ENCODE peak calls at places on chromosomes 2 and 18, in six cellular contexts. B is G401, R is astrocyte of the spinal cord, N is aorta, G is nucleus accumbens, Z is A172. Y is an unnamed sample.
A peak's percentile ranks its signal among the peaks of the same experiment; 100 is the strongest.

GRCh38 chr2:107088156-107088555 is 202.2 kb upstream of the ST6GAL2 start:
- DNase-seq in B (no peak), R (no peak), N (no peak), G (no peak), Z (no peak), Y (no peak)

GRCh38 chr2:53911434-53912189 is 51.8 kb upstream of the GPR75 start:
- DNase-seq in B (no peak), R (peak; percentile 4), N (no peak), G (no peak), Z (no peak), Y (no peak)

GRCh38 chr2:240343548-240343947 is 91.9 kb upstream of the GPC1 start:
- DNase-seq in B (no peak), R (no peak), N (no peak), G (no peak), Z (no peak), Y (no peak)

GRCh38 chr2:231394201-231395141 is 1.0 kb upstream of the B3GNT7 start:
- DNase-seq in B (no peak), R (no peak), N (no peak), G (no peak), Z (no peak), Y (no peak)

GRCh38 chr2:179532890-179533289 is 268.3 kb upstream of the SESTD1 start:
- DNase-seq in B (no peak), R (no peak), N (no peak), G (no peak), Z (no peak), Y (no peak)

GRCh38 chr2:23843051-23843976 is 83.6 kb downstream of the ATAD2B start:
- DNase-seq in B (no peak), R (peak; percentile 34), N (no peak), G (no peak), Z (peak; percentile 13), Y (no peak)

GRCh38 chr2:48600204-48600813 is 17.3 kb upstream of the GTF2A1L start:
- DNase-seq in B (peak; percentile 51), R (peak; percentile 56), N (no peak), G (no peak), Z (peak; percentile 54), Y (peak; percentile 44)

GRCh38 chr18:72456802-72457201 is 87.3 kb downstream of the CBLN2 start:
- DNase-seq in B (no peak), R (peak; percentile 61), N (no peak), G (no peak), Z (peak; percentile 77), Y (peak; percentile 40)

GRCh38 chr2:150803689-150804398 is 316.4 kb upstream of the RND3 start:
- DNase-seq in B (no peak), R (no peak), N (no peak), G (no peak), Z (no peak), Y (no peak)

GRCh38 chr2:170917219-170917851 is 11.7 kb upstream of the GORASP2 start:
- DNase-seq in B (no peak), R (no peak), N (no peak), G (no peak), Z (no peak), Y (peak; percentile 17)

GRCh38 chr2:216878072-216878471 is 18.2 kb upstream of the TNP1 start:
- DNase-seq in B (no peak), R (no peak), N (no peak), G (no peak), Z (no peak), Y (no peak)

GRCh38 chr2:65316072-65316471 is 88.4 kb downstream of the ACTR2 start:
- DNase-seq in B (no peak), R (peak; percentile 69), N (peak; percentile 88), G (no peak), Z (no peak), Y (no peak)

GRCh38 chr2:119371111-119371510 is 4.3 kb downstream of the DBI start:
- DNase-seq in B (peak; percentile 72), R (no peak), N (no peak), G (peak; percentile 79), Z (no peak), Y (no peak)

GRCh38 chr2:173355132-173355865 is 627 bp downstream of the CDCA7 start:
- DNase-seq in B (peak; percentile 4), R (peak; percentile 63), N (peak; percentile 78), G (no peak), Z (peak; percentile 11), Y (peak; percentile 44)

GRCh38 chr2:215758691-215759090 is 254.7 kb downstream of the MREG start:
- DNase-seq in B (no peak), R (peak; percentile 62), N (no peak), G (no peak), Z (no peak), Y (peak; percentile 28)

GRCh38 chr2:236667526-236667925 is 97.9 kb downstream of the ACKR3 start:
- DNase-seq in B (no peak), R (no peak), N (no peak), G (no peak), Z (no peak), Y (no peak)

GRCh38 chr2:108069515-108070310 is 83.4 kb downstream of the SLC5A7 start:
- DNase-seq in B (no peak), R (no peak), N (no peak), G (no peak), Z (no peak), Y (no peak)

GRCh38 chr2:205722538-205722878 is 40.2 kb downstream of the NRP2 start:
- DNase-seq in B (no peak), R (no peak), N (no peak), G (no peak), Z (no peak), Y (no peak)

GRCh38 chr2:184534986-184535385 is 63.3 kb upstream of the ZNF804A start:
- DNase-seq in B (peak; percentile 69), R (no peak), N (no peak), G (no peak), Z (no peak), Y (no peak)

GRCh38 chr18:69480460-69480859 is 79.8 kb downstream of the DOK6 start:
- DNase-seq in B (no peak), R (no peak), N (no peak), G (no peak), Z (no peak), Y (no peak)

GRCh38 chr18:43322133-43322532 is 44.8 kb upstream of the SYT4 start:
- DNase-seq in B (no peak), R (no peak), N (no peak), G (no peak), Z (no peak), Y (no peak)

GRCh38 chr2:236568068-236568921 is 1.3 kb upstream of the ACKR3 start:
- DNase-seq in B (peak; percentile 14), R (peak; percentile 25), N (peak; percentile 86), G (no peak), Z (no peak), Y (no peak)

GRCh38 chr2:36392854-36393253 is 37.3 kb downstream of the CRIM1 start:
- DNase-seq in B (no peak), R (no peak), N (no peak), G (no peak), Z (no peak), Y (no peak)

Y was measured in HT1080.